ENCODE peak calls at places on chromosomes 13 and 19, in eight cellular contexts. W is IMR-90, B is small intestine, P is GM03348, S is caudate nucleus, N is kidney epithelial cell, I is A172, V is activated T-cell treated with anti-CD3 and anti-CD28 coated beads for 48 hours. X is an unnamed sample.

GRCh38 chr13:84553252-84553651 is 671.0 kb upstream of the SLITRK1 start:
- DNase-seq in W (no peak), B (no peak), P (no peak), S (no peak), N (no peak), I (no peak), V (no peak), X (no peak)

GRCh38 chr19:9839415-9839814 is 4.3 kb downstream of the PIN1 start:
- DNase-seq in W (peak), B (no peak), P (no peak), S (no peak), N (no peak), I (no peak), V (no peak), X (no peak)

GRCh38 chr19:19385900-19386339 is 19.6 kb upstream of the GATAD2A start:
- DNase-seq in W (no peak), B (no peak), P (no peak), S (no peak), N (no peak), I (no peak), V (no peak), X (peak)

GRCh38 chr19:15471639-15472101 is 7.3 kb upstream of the RASAL3 start:
- DNase-seq in W (no peak), B (no peak), P (no peak), S (no peak), N (no peak), I (no peak), V (no peak), X (no peak)

GRCh38 chr19:49136771-49137171 is 17.4 kb downstream of the PPFIA3 start:
- DNase-seq in W (peak), B (no peak), P (no peak), S (no peak), N (no peak), I (no peak), V (no peak), X (no peak)

GRCh38 chr13:28584873-28585317 is 74.0 kb upstream of the POMP start:
- DNase-seq in W (peak), B (no peak), P (peak), S (no peak), N (peak), I (peak), V (no peak), X (no peak)

GRCh38 chr13:39105110-39105509 is 66.9 kb downstream of the NHLRC3 start:
- DNase-seq in W (no peak), B (peak), P (peak), S (no peak), N (no peak), I (no peak), V (no peak), X (no peak)

GRCh38 chr13:27117158-27117557 is 54.5 kb downstream of the USP12 start:
- DNase-seq in W (peak), B (no peak), P (no peak), S (no peak), N (no peak), I (no peak), V (no peak), X (no peak)

GRCh38 chr19:35261356-35262100 is 7.2 kb upstream of the USF2 start:
- DNase-seq in W (no peak), B (no peak), P (peak), S (no peak), N (no peak), I (no peak), V (no peak), X (no peak)

GRCh38 chr19:1250374-1251232 is 2.2 kb downstream of the MIDN start:
- DNase-seq in W (peak), B (peak), P (peak), S (peak), N (no peak), I (peak), V (no peak), X (peak)

GRCh38 chr13:98407575-98407974 is 169.3 kb downstream of the STK24 start:
- DNase-seq in W (no peak), B (no peak), P (no peak), S (no peak), N (no peak), I (no peak), V (no peak), X (no peak)

GRCh38 chr19:18294467-18294864 is 13.0 kb upstream of the JUND start:
- DNase-seq in W (no peak), B (peak), P (no peak), S (no peak), N (no peak), I (no peak), V (peak), X (peak)

GRCh38 chr19:1259206-1259872 is 9.8 kb upstream of the CIRBP start:
- DNase-seq in W (peak), B (peak), P (no peak), S (no peak), N (no peak), I (peak), V (peak), X (peak)

GRCh38 chr19:39401549-39402416 is 4.9 kb upstream of the ZFP36 start:
- DNase-seq in W (peak), B (peak), P (no peak), S (peak), N (peak), I (peak), V (peak), X (no peak)

GRCh38 chr19:16324384-16325160 is at the start of gene KLF2:
- DNase-seq in W (peak), B (peak), P (peak), S (peak), N (no peak), I (peak), V (peak), X (peak)

GRCh38 chr19:1001538-1002166 is 1.4 kb downstream of the GRIN3B start:
- DNase-seq in W (no peak), B (peak), P (peak), S (no peak), N (no peak), I (no peak), V (peak), X (peak)

GRCh38 chr13:101712026-101712348 is 259.5 kb downstream of the ITGBL1 start:
- DNase-seq in W (no peak), B (no peak), P (no peak), S (no peak), N (no peak), I (no peak), V (no peak), X (no peak)

GRCh38 chr19:47226426-47227346 is 4.3 kb downstream of the BBC3 start:
- DNase-seq in W (peak), B (peak), P (peak), S (peak), N (no peak), I (peak), V (no peak), X (peak)

GRCh38 chr13:62747629-62748028 is 1332.0 kb upstream of the PCDH20 start:
- DNase-seq in W (peak), B (no peak), P (no peak), S (no peak), N (no peak), I (peak), V (no peak), X (no peak)

GRCh38 chr13:60164490-60164889 is 762 bp upstream of the DIAPH3 start:
- DNase-seq in W (peak), B (peak), P (peak), S (no peak), N (no peak), I (peak), V (no peak), X (no peak)

GRCh38 chr13:100438059-100438788 is 150.4 kb downstream of the GGACT start:
- DNase-seq in W (no peak), B (no peak), P (no peak), S (no peak), N (no peak), I (no peak), V (no peak), X (no peak)

GRCh38 chr19:38693380-38694223 is 46.2 kb downstream of the ACTN4 start:
- DNase-seq in W (peak), B (peak), P (peak), S (no peak), N (peak), I (peak), V (no peak), X (peak)

GRCh38 chr13:111472559-111473460 is 152.4 kb downstream of the TEX29 start:
- DNase-seq in W (no peak), B (no peak), P (no peak), S (no peak), N (no peak), I (no peak), V (no peak), X (no peak)

GRCh38 chr19:455031-455705 is 5.7 kb downstream of the SHC2 start:
- DNase-seq in W (no peak), B (no peak), P (no peak), S (no peak), N (no peak), I (no peak), V (no peak), X (no peak)

GRCh38 chr13:95533545-95534135 is 18.9 kb upstream of the CLDN10 start:
- DNase-seq in W (no peak), B (peak), P (no peak), S (no peak), N (no peak), I (no peak), V (no peak), X (peak)

GRCh38 chr13:21929400-21929799 is 258.5 kb downstream of the FGF9 start:
- DNase-seq in W (no peak), B (peak), P (no peak), S (no peak), N (no peak), I (no peak), V (no peak), X (no peak)